ENCODE peak calls at places on chromosomes 16 and 17, in four cellular contexts. K is mesendoderm, H is IMR-90, E is H1. X is an unnamed sample.

GRCh38 chr16:1184156-1184868 is 31.4 kb downstream of the CACNA1H start:
- DNase-seq in E (no peak), H (no peak), K (peak), X (no peak)

GRCh38 chr17:47066841-47067682 is 88.0 kb upstream of the RPRML start:
- DNase-seq in E (peak), H (peak), K (peak), X (peak)

GRCh38 chr16:22373662-22374310 is 633 bp downstream of the CDR2 start:
- DNase-seq in E (no peak), H (no peak), K (peak), X (peak)

GRCh38 chr17:1491406-1492248 is 859 bp downstream of the MYO1C start:
- DNase-seq in E (peak), K (no peak), H (no peak), X (no peak)

GRCh38 chr16:9610727-9611126 is 519.3 kb downstream of the HAPSTR1 start:
- DNase-seq in E (no peak), H (no peak), K (peak), X (no peak)

GRCh38 chr16:15052747-15053476 is 3.0 kb downstream of the NTAN1 start:
- DNase-seq in K (peak), E (no peak), H (no peak), X (no peak)

GRCh38 chr17:67105213-67105612 is 60.9 kb downstream of the CACNG1 start:
- DNase-seq in E (no peak), K (no peak), H (peak), X (no peak)

GRCh38 chr16:80997139-80997798 is 9.4 kb downstream of the CMC2 start:
- DNase-seq in K (no peak), E (no peak), H (no peak), X (no peak)

GRCh38 chr16:574021-574760 is 4.4 kb downstream of the PIGQ start:
- DNase-seq in K (no peak), E (no peak), H (no peak), X (no peak)

GRCh38 chr16:15825750-15826305 is 31.0 kb downstream of the MYH11 start:
- DNase-seq in E (no peak), H (no peak), K (no peak), X (no peak)

GRCh38 chr16:5069854-5070253 is 1.8 kb upstream of the ALG1 start:
- DNase-seq in H (no peak), E (no peak), K (no peak), X (no peak)

GRCh38 chr17:55727920-55728319 is 5.3 kb upstream of the TMEM100 start:
- DNase-seq in E (no peak), K (peak), H (no peak), X (no peak)

GRCh38 chr17:9403207-9403606 is 172.4 kb downstream of the STX8 start:
- DNase-seq in K (no peak), E (no peak), H (no peak), X (no peak)

GRCh38 chr17:78383725-78384471 is 5.4 kb downstream of the PGS1 start:
- DNase-seq in E (no peak), H (peak), K (no peak), X (no peak)

GRCh38 chr16:85522842-85523601 is 90.1 kb upstream of the GSE1 start:
- DNase-seq in H (peak), E (no peak), K (peak), X (no peak)

GRCh38 chr17:67606471-67606870 is 111.3 kb upstream of the NOL11 start:
- DNase-seq in E (no peak), H (peak), K (no peak), X (no peak)

GRCh38 chr16:54846761-54847160 is 83.9 kb upstream of the IRX5 start:
- DNase-seq in K (peak), H (no peak), E (no peak), X (no peak)

GRCh38 chr17:64331946-64332493 is 58.6 kb downstream of the PECAM1 start:
- DNase-seq in H (no peak), K (peak), E (no peak), X (no peak)

GRCh38 chr16:85715169-85716015 is 26.6 kb upstream of the GINS2 start:
- DNase-seq in E (no peak), K (no peak), H (peak), X (peak)

GRCh38 chr16:73052441-73053030 is 4.6 kb upstream of the ZFHX3 start:
- DNase-seq in K (peak), E (no peak), H (no peak), X (no peak)

GRCh38 chr16:9528680-9529079 is 437.2 kb downstream of the HAPSTR1 start:
- DNase-seq in K (no peak), H (no peak), E (no peak), X (no peak)

GRCh38 chr16:81238296-81239011 is at the start of gene BCO1:
- DNase-seq in E (no peak), H (peak), K (peak), X (peak)

GRCh38 chr17:7260151-7260550 is 2.1 kb downstream of the CLDN7 start:
- DNase-seq in K (no peak), E (no peak), H (no peak), X (no peak)

GRCh38 chr16:66510711-66511614 is 39.0 kb downstream of the TK2 start:
- DNase-seq in H (no peak), E (no peak), K (no peak), X (no peak)

GRCh38 chr16:67326472-67327309 is at the start of the genes KCTD19 and LRRC36:
- DNase-seq in H (no peak), E (peak), K (peak), X (peak)

GRCh38 chr16:15593235-15593634 is 49.7 kb downstream of the MARF1 start:
- DNase-seq in E (no peak), H (no peak), K (no peak), X (no peak)

GRCh38 chr17:75345514-75346167 is 56.4 kb upstream of the SLC25A19 start:
- DNase-seq in K (peak), H (no peak), E (no peak), X (peak)

GRCh38 chr16:46426336-46426735 is 194.8 kb downstream of the SHCBP1 start:
- DNase-seq in K (no peak), E (no peak), H (no peak), X (no peak)

GRCh38 chr16:17160285-17160854 is 310.4 kb downstream of the XYLT1 start:
- DNase-seq in H (peak), K (peak), E (peak), X (no peak)

GRCh38 chr16:1453316-1453715 is 9.0 kb upstream of the CCDC154 start:
- DNase-seq in E (no peak), K (no peak), H (no peak), X (no peak)

GRCh38 chr17:79081571-79082276 is 7.1 kb downstream of the ENGASE start:
- DNase-seq in H (no peak), K (no peak), E (no peak), X (no peak)

GRCh38 chr17:1989135-1989534 is 36.0 kb downstream of the RTN4RL1 start:
- DNase-seq in E (no peak), K (no peak), H (peak), X (no peak)

GRCh38 chr17:79765708-79766107 is 12.2 kb upstream of the CBX2 start:
- DNase-seq in E (no peak), K (no peak), H (no peak), X (no peak)

GRCh38 chr16:13316008-13316407 is 414.6 kb downstream of the SHISA9 start:
- DNase-seq in K (no peak), H (no peak), E (no peak), X (no peak)

GRCh38 chr17:45117848-45118646 is 14.3 kb downstream of the PLCD3 start:
- DNase-seq in E (no peak), H (no peak), K (no peak), X (no peak)

GRCh38 chr17:69857412-69857835 is 217.6 kb upstream of the KCNJ16 start:
- DNase-seq in H (peak), E (no peak), K (peak), X (no peak)

GRCh38 chr16:77993586-77993985 is 28.8 kb upstream of the CLEC3A start:
- DNase-seq in E (no peak), H (peak), K (peak), X (no peak)

GRCh38 chr16:89615596-89616090 is 2.2 kb downstream of the DPEP1 start:
- DNase-seq in E (peak), H (no peak), K (no peak), X (peak)

DNA sequence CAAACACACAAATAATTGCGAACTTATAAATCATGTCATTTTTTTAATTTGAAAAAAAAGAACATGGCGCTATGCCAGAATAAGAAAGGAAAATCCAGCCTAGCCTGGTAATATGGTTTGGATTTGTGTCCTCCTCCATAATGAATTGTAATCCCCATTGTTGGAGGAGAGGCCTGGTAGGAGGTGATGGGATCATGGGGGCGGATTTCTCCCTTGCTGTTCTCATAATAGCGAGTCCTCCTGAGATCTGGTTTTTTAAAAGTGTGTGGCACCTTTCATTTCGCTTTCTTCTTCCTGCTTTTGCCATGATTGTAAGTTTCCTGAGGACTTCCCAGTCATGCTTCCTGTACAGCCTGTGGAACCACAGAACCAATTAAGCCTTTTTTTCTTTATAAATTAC is 65.9 kb upstream of the TANC2 start:
- DNase-seq in H (no peak), E (no peak), K (no peak), X (no peak)
- H3K18ac ChIP-seq in H (no peak), E (no peak), K (no peak), X (no peak)

GRCh38 chr17:40550608-40551007 is 14.7 kb downstream of the CCR7 start:
- DNase-seq in E (no peak), K (no peak), H (peak), X (no peak)
- H3K56ac ChIP-seq in E (no peak), K (no peak), H (peak), X (no peak)

GRCh38 chr17:42653179-42654124 is 5.6 kb upstream of the TUBG2 start:
- DNase-seq in K (peak), E (peak), H (peak), X (peak)
- H3K18ac ChIP-seq in K (peak), E (no peak), H (no peak), X (no peak)

GRCh38 chr16:49821156-49821555 is 34.8 kb downstream of the ZNF423 start:
- DNase-seq in E (no peak), H (no peak), K (no peak), X (no peak)

GRCh38 chr16:49811630-49812334 is 44.1 kb downstream of the ZNF423 start:
- DNase-seq in E (no peak), K (peak), H (no peak), X (no peak)

GRCh38 chr16:49821614-49822282 is 34.2 kb downstream of the ZNF423 start:
- DNase-seq in K (peak), H (no peak), E (no peak), X (no peak)

GRCh38 chr16:49817754-49818507 is 38.0 kb downstream of the ZNF423 start:
- DNase-seq in E (no peak), H (no peak), K (no peak), X (no peak)

DNA sequence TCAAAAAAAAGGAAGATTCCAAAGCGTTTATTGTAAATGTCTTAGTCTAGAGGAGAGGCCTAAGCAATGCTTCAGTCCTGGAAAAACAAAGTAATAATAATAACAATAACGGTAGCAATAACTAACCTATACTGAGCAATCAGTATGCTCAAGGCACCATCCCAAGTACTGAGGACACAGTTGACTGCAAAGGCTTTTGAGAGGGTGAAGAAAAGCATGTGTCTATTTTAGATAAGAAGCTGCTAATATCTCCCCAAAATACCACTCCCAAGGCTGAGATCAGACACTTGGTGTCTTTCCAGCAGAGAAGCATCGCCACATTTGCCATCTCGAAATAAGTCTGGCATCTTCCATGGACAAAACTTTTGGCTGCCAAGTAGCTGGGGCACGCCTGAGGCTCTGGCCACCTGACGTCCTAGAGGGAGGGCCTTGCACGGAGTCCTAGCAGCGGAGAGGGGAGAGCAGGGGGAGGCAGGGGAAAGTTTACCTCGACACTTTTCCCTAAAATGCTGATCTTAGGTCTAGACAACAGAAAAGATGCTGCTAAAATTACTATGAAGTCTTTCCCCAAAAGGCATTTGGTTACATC is 39.0 kb downstream of the ZNF423 start:
- DNase-seq in E (no peak), K (no peak), H (no peak), X (no peak)
- H3K56ac ChIP-seq in E (no peak), K (no peak), H (no peak), X (no peak)

DNA sequence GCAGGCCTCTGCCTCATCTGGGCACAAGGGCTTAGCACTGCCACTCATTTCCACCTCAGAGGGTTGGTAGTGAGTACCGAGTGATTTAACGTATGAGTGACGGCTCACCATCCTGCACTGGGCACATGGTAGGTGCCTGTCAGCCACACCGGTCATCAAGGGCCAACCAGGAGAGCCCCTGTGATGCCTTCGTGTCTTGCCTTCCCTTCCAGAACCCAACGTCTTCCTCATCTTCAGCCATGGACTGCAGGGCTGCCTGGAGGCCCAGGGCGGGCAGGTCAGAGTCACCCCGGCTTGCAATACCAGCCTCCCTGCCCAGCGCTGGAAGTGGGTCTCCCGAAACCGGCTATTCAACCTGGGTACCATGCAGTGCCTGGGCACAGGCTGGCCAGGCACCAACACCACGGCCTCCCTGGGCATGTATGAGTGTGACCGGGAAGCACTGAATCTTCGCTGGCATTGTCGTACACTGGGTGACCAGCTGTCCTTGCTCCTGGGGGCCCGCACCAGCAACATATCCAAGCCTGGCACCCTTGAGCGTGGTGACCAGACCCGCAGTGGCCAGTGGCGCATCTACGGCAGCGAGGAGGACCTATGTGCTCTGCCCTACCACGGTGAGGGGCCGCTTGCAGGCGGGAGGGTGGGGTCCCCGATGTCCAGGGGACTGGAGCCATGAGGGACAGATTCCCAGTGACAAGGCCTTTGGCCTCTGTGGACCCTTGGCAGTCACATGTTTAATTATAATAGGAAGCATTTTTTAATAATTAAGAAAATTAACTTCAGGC is 37.1 kb downstream of the MRC2 start:
- DNase-seq in H (no peak), K (no peak), E (no peak), X (no peak)
- H3K18ac ChIP-seq in H (no peak), K (no peak), E (no peak), X (no peak)

GRCh38 chr17:81151039-81151677 is 14.1 kb upstream of the PVALEF start:
- DNase-seq in H (no peak), E (no peak), K (no peak), X (no peak)

GRCh38 chr17:81152288-81152848 is 12.9 kb upstream of the PVALEF start:
- DNase-seq in K (no peak), E (no peak), H (no peak), X (no peak)

GRCh38 chr17:81148571-81148970 is 16.7 kb upstream of the PVALEF start:
- DNase-seq in K (no peak), H (no peak), E (no peak), X (no peak)

GRCh38 chr17:81148986-81149533 is 16.2 kb upstream of the PVALEF start:
- DNase-seq in K (no peak), H (no peak), E (no peak), X (no peak)

DNA sequence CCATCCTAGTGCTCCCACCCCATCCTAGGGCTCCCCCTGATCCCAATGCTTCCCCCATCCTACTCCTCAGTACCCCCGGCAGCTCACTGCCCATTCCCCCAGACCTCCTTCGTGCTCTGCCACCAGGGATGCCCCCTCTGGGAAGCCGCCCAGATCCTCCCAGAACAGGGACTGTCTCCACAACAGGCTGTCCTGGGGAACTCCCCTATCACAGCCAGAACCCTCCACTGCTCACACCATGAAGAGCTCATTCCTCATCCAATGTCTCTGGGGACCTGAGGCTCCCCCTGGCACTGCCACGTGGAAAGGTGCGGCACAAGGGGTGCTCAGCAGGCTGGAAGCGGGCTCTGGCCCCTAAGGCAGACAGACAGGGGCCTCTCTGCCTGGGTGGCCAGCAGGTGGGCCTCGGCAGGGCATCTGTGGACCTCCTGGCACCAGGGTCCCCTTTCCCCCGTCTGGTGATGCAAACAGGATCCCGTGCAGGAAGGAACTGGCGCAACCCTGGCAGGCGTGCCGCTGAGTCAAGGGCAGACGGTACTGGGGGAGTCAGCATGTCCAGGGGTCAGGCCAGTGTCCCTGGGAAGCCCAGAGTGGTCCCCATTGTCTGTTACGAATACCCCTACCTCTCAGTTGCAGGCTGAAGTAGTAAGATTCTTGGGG is 14.8 kb upstream of the PVALEF start:
- DNase-seq in E (no peak), K (no peak), H (no peak), X (no peak)
- H3K56ac ChIP-seq in E (no peak), K (no peak), H (no peak), X (no peak)

GRCh38 chr16:56871172-56871593 is 6.2 kb downstream of the SLC12A3 start:
- DNase-seq in H (peak), E (no peak), K (no peak), X (no peak)

GRCh38 chr16:56870271-56870888 is 5.4 kb downstream of the SLC12A3 start:
- DNase-seq in E (no peak), H (no peak), K (no peak), X (no peak)

GRCh38 chr16:56866955-56867830 is 2.2 kb downstream of the SLC12A3 start:
- DNase-seq in E (peak), H (peak), K (peak), X (no peak)

GRCh38 chr16:56868175-56868574 is 3.2 kb downstream of the SLC12A3 start:
- DNase-seq in K (no peak), H (no peak), E (no peak), X (no peak)

GRCh38 chr16:56869513-56870270 is 4.7 kb downstream of the SLC12A3 start:
- DNase-seq in H (no peak), K (peak), E (peak), X (peak)
- H3K18ac ChIP-seq in H (no peak), K (no peak), E (no peak), X (no peak)

X was measured in H9.